ENCODE peak calls at places on chromosomes 12 and 14, in ten cellular contexts. B is GM19239; Q is GM03348; C is NCI-H1417; Z is occipital lobe; J is HCT116; N is NCI-H1930; H is EL; G is fibroblast of the conjunctiva; T is activated naive CD8-positive, alpha-beta T cell treated with anti-CD3 and anti-CD28 coated beads, Interleukin-2, amount 50 U/mL, for 24 hours. I is an unnamed sample.

GRCh38 chr14:105300542-105301102 is at the start of gene BRF1:
- DNase-seq in Q (peak; percentile 98), T (peak; percentile 98), H (peak; percentile 93), Z (peak; percentile 93), J (peak; percentile 85), B (peak; percentile 95), C (peak; percentile 97), G (peak; percentile 83), N (peak; percentile 93), I (no peak)

GRCh38 chr12:116015525-116015924 is 262.0 kb downstream of the MED13L start:
- DNase-seq in N (no peak), J (no peak), T (no peak), G (peak; percentile 58), H (peak; percentile 50), Z (no peak), B (no peak), Q (peak; percentile 50), C (peak; percentile 41), I (no peak)

GRCh38 chr12:92070054-92070863 is 75.4 kb downstream of the BTG1 start:
- DNase-seq in N (no peak), G (no peak), C (no peak), J (no peak), T (no peak), B (no peak), H (no peak), Q (no peak), Z (no peak), I (no peak)

GRCh38 chr12:13220848-13221247 is 24.3 kb downstream of the EMP1 start:
- DNase-seq in Q (peak; percentile 41), G (no peak), C (no peak), Z (no peak), T (no peak), B (no peak), J (no peak), N (no peak), H (peak; percentile 81), I (no peak)

GRCh38 chr14:67221248-67221981 is 19.8 kb upstream of the PALS1 start:
- DNase-seq in N (no peak), T (no peak), B (no peak), Q (peak; percentile 71), Z (no peak), J (peak; percentile 6), H (peak; percentile 92), C (no peak), G (no peak), I (no peak)

GRCh38 chr12:109731231-109731731 is 17.7 kb downstream of the FAM222A start:
- DNase-seq in C (no peak), B (no peak), Z (no peak), J (no peak), T (no peak), Q (no peak), G (no peak), H (no peak), N (no peak), I (no peak)

GRCh38 chr12:121989266-121989950 is 32.3 kb upstream of the BCL7A start:
- DNase-seq in Z (no peak), C (no peak), Q (no peak), G (no peak), N (no peak), J (no peak), H (no peak), T (no peak), B (no peak), I (peak; percentile 34)

GRCh38 chr14:33932526-33933292 is 18.2 kb downstream of the EGLN3 start:
- DNase-seq in C (no peak), N (no peak), B (no peak), T (no peak), J (no peak), G (no peak), Q (no peak), Z (no peak), H (no peak), I (no peak)

GRCh38 chr12:132300789-132301722 is 28.3 kb downstream of the GALNT9 start:
- DNase-seq in H (no peak), J (no peak), C (no peak), G (no peak), B (no peak), Q (no peak), Z (no peak), N (no peak), T (no peak), I (no peak)

GRCh38 chr12:132118876-132119275 is 25.2 kb downstream of the DDX51 start:
- DNase-seq in G (no peak), B (no peak), C (no peak), Z (no peak), N (no peak), Q (no peak), T (no peak), J (no peak), H (no peak), I (no peak)

GRCh38 chr14:92549853-92550244 is 36.3 kb downstream of the RIN3 start:
- DNase-seq in J (no peak), C (no peak), Q (peak; percentile 37), H (no peak), B (no peak), G (no peak), T (no peak), N (no peak), Z (no peak), I (no peak)

GRCh38 chr14:23518716-23519115 is 32.8 kb downstream of the ZFHX2 start:
- DNase-seq in T (no peak), J (no peak), N (no peak), C (no peak), Z (no peak), B (no peak), H (no peak), G (no peak), Q (no peak), I (no peak)